ENCODE peak calls at places on chromosome 17, in four cellular contexts. E is PC-3, C is PC-9, V is psoas muscle. I is an unnamed sample.

GRCh38 chr17:3020381-3020780 is 43.0 kb downstream of the OR1D5 start:
- DNase-seq in E (no peak), V (peak), C (no peak), I (no peak)

GRCh38 chr17:59837362-59838195 is 55.2 kb downstream of the TUBD1 start:
- DNase-seq in V (no peak), E (peak), C (peak), I (peak)

GRCh38 chr17:45976391-45976754 is 22.7 kb upstream of the STH start:
- DNase-seq in V (peak), E (no peak), C (no peak), I (no peak)

GRCh38 chr17:50467114-50467854 is 1.4 kb downstream of the CHAD start:
- DNase-seq in V (no peak), C (no peak), E (no peak), I (no peak)

GRCh38 chr17:63423251-63423950 is 22.7 kb downstream of the CYB561 start:
- DNase-seq in V (no peak), C (no peak), E (no peak), I (no peak)

GRCh38 chr17:72342061-72342460 is 221.2 kb downstream of the SOX9 start:
- DNase-seq in E (no peak), C (no peak), V (no peak), I (peak)

GRCh38 chr17:9252525-9252924 is 231.2 kb downstream of the NTN1 start:
- DNase-seq in C (no peak), E (no peak), V (no peak), I (no peak)

GRCh38 chr17:59558953-59559352 is 6.5 kb upstream of the DHX40 start:
- DNase-seq in E (peak), V (no peak), C (no peak), I (no peak)

GRCh38 chr17:45997624-45998023 is 1.4 kb upstream of the STH start:
- DNase-seq in E (peak), V (no peak), C (no peak), I (no peak)

GRCh38 chr17:67492251-67492740 is 115.2 kb downstream of the PITPNC1 start:
- DNase-seq in C (no peak), V (no peak), E (no peak), I (peak)

GRCh38 chr17:17494499-17495447 is 1.4 kb downstream of the RASD1 start:
- DNase-seq in E (peak), V (peak), C (no peak), I (peak)

GRCh38 chr17:64382184-64382583 is 8.5 kb downstream of the PECAM1 start:
- DNase-seq in E (no peak), C (no peak), V (no peak), I (no peak)

GRCh38 chr17:36597866-36598777 is 3.3 kb upstream of the MRM1 start:
- DNase-seq in C (no peak), E (no peak), V (no peak), I (no peak)

GRCh38 chr17:82534401-82534812 is 14.9 kb downstream of the FOXK2 start:
- DNase-seq in C (no peak), E (no peak), V (no peak), I (no peak)

GRCh38 chr17:49108318-49108717 is 24.3 kb upstream of the B4GALNT2 start:
- DNase-seq in V (no peak), C (peak), E (peak), I (peak)

GRCh38 chr17:46772013-46772878 is 46.2 kb downstream of the WNT3 start:
- DNase-seq in E (peak), C (peak), V (peak), I (peak)

GRCh38 chr17:50931003-50931878 is 65.1 kb upstream of the TOB1 start:
- DNase-seq in V (peak), C (peak), E (peak), I (peak)

GRCh38 chr17:80943346-80944145 is 48.1 kb upstream of the CHMP6 start:
- DNase-seq in C (no peak), V (peak), E (no peak), I (no peak)

GRCh38 chr17:9079461-9080103 is 58.3 kb downstream of the NTN1 start:
- DNase-seq in C (no peak), E (no peak), V (no peak), I (no peak)

GRCh38 chr17:4236456-4236855 is 27.3 kb downstream of the ANKFY1 start:
- DNase-seq in E (no peak), V (no peak), C (no peak), I (no peak)

GRCh38 chr17:63116228-63116627 is 150.2 kb downstream of the TANC2 start:
- DNase-seq in V (no peak), E (peak), C (no peak), I (peak)

GRCh38 chr17:31593806-31594205 is 202.3 kb downstream of the RAB11FIP4 start:
- DNase-seq in V (peak), E (no peak), C (peak), I (no peak)

GRCh38 chr17:79993390-79994221 is 42.1 kb downstream of the TBC1D16 start:
- DNase-seq in V (peak), C (peak), E (no peak), I (peak)

GRCh38 chr17:39769974-39770587 is 32.3 kb downstream of the GRB7 start:
- DNase-seq in E (peak), C (peak), V (no peak), I (no peak)

GRCh38 chr17:67546578-67547527 is 169.8 kb downstream of the PITPNC1 start:
- DNase-seq in V (peak), C (no peak), E (no peak), I (no peak)

GRCh38 chr17:19454074-19454473 is 43.0 kb downstream of the RNF112 start:
- DNase-seq in E (no peak), C (no peak), V (no peak), I (no peak)

GRCh38 chr17:13513039-13513405 is 88.7 kb downstream of the HS3ST3A1 start:
- DNase-seq in C (no peak), V (no peak), E (peak), I (no peak)

GRCh38 chr17:17048106-17048505 is 5.8 kb downstream of the MPRIP start:
- DNase-seq in C (no peak), V (no peak), E (no peak), I (no peak)

GRCh38 chr17:80833952-80834895 is 157.4 kb upstream of the CHMP6 start:
- DNase-seq in E (no peak), C (no peak), V (peak), I (no peak)

GRCh38 chr17:16304832-16305231 is 48.4 kb downstream of the CENPV start:
- DNase-seq in C (peak), V (no peak), E (peak), I (peak)

GRCh38 chr17:80984749-80985148 is 6.9 kb upstream of the CHMP6 start:
- DNase-seq in V (peak), E (no peak), C (peak), I (no peak)

GRCh38 chr17:16215965-16216316 is 607 bp upstream of the NCOR1 start:
- DNase-seq in V (no peak), C (no peak), E (peak), I (no peak)

GRCh38 chr17:74531231-74531761 is at the start of gene CD300LB:
- DNase-seq in V (no peak), E (no peak), C (no peak), I (no peak)

GRCh38 chr17:78125138-78125913 is 3.2 kb downstream of the TMC6 start:
- DNase-seq in V (peak), C (no peak), E (no peak), I (no peak)

GRCh38 chr17:63826468-63827001 is 696 bp upstream of the PSMC5 start:
- DNase-seq in V (no peak), C (peak), E (peak), I (no peak)

DNA sequence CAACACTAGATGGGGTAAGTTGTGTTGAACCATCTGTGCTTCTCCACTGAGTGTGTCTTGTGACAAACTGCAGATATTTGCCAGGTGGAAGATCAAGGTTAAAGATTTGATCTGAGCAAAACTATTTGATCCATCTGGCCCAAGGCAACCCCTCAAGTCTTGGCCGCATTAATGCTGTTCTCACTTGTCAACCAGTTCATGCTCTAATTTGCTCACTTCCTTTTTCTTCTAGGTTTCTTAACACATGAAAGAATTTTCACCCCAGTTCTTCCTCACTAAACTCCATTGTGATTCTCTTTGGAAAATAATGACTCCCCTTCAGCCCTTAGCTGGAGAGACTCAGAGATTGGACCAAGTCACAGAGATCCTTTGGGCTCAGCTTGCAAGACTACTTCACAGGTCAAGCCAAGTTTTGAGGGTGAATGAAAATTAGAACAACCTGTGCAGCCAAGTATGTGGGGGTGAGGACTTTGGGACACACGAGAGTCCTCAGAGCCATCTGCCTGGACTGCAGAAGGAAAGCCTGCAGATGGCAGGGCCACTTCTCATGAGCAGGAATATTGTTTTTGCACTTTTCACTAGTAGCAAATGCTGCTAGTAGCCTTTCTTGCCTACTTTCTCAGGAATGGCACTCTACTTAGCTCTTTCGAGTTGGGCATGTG is 166.5 kb downstream of the AXIN2 start:
- DNase-seq in C (no peak), V (no peak), E (peak), I (no peak)
- H3K27ac ChIP-seq in C (no peak), V (no peak), E (no peak), I (no peak)

GRCh38 chr17:6480325-6480675 is 36.0 kb downstream of the PIMREG start:
- DNase-seq in C (no peak), V (no peak), E (no peak), I (no peak)
- H3K27ac ChIP-seq in C (no peak), V (no peak), E (no peak), I (no peak)

DNA sequence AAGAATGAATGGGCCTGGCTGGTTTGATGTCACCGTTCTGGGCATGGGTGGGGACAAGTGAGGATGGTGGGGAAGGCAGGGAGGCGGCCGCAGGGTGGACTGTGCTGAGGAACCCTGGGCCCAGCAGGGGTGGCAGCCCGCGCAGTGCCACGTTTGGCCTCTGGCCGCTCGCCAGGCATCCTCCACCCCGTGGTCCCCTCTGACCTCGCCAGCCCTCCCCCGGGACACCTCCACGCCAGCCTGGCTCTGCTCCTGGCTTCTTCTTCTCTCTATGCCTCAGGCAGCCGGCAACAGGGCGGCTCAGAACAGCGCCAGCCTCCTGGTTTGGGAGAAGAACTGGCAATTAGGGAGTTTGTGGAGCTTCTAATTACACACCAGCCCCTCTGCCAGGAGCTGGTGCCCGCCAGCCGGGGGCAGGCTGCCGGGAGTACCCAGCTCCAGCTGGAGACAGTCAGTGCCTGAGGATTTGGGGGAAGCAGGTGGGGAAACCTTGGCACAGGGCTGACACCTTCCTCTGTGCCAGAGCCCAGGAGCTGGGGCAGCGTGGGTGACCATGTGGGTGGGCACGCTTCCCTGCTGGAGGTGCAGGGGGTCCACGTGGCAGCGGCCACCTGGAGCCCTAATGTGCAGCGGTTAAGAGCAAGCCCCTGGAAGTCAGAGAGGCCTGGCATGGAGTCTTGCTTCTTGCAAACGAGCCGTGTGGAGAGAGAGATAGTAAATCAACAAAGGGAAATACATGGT is 6.4 kb upstream of the SERPINF1 start:
- DNase-seq in C (no peak), E (no peak), V (no peak), I (no peak)
- H3K27ac ChIP-seq in C (no peak), E (no peak), V (peak), I (no peak)

GRCh38 chr17:29572691-29573557 is 4.4 kb downstream of the TP53I13 start:
- DNase-seq in E (no peak), C (no peak), V (peak), I (peak)

GRCh38 chr17:29573558-29573870 is 5.0 kb downstream of the TP53I13 start:
- DNase-seq in V (no peak), E (no peak), C (no peak), I (no peak)

GRCh38 chr17:29571486-29571882 is 3.0 kb downstream of the TP53I13 start:
- DNase-seq in C (no peak), V (no peak), E (no peak), I (no peak)

GRCh38 chr17:29570521-29570920 is 2.0 kb downstream of the TP53I13 start:
- DNase-seq in C (no peak), E (no peak), V (no peak), I (no peak)

GRCh38 chr17:29571883-29572681 is 3.6 kb downstream of the TP53I13 start:
- DNase-seq in E (no peak), V (no peak), C (no peak), I (no peak)
- H3K27ac ChIP-seq in E (no peak), V (peak), C (no peak), I (no peak)

GRCh38 chr17:1727876-1728630 is 3.5 kb downstream of the WDR81 start:
- DNase-seq in V (peak), E (no peak), C (no peak), I (no peak)
- H3K27ac ChIP-seq in V (peak), E (no peak), C (no peak), I (no peak)

DNA sequence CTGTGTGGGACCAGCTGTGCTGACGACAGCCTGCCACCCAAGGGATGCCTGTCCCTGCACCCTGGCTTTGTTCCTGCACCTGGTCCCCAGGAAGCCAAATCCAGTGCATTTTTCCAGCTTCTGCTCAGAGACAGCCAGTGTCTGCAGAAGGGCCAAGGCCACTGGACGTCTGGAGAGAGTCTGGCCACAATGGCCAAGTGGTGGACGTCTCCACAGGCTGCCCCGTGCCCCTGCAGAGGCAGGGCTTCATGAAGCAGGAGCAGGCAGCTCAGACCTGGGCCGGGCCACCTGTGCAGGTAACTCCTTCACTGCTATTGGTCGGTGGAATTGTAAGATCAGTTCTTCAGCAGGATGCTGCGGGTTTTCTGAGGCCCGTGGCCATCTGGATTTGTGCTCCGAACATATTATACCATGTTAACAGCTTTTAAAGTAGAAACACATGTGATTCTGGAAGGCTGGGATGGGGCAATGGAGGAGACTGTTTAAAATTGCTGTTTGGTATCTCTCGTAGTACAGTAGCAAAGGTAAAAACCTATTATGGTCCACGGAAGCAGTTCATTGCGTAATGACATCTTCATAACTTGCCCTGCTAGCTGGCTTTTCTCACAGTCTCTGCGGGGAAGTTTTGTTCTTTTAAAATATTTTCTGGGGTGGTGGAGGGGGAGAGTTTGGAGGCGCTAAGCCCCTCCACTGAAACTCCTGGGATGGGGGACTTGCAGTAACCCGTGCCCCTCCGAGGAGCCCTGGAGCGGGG is 185.3 kb downstream of the CCDC182 start:
- DNase-seq in C (no peak), V (no peak), E (no peak), I (no peak)
- H3K27ac ChIP-seq in C (no peak), V (no peak), E (no peak), I (no peak)

I was measured in A673.